ENCODE peak calls at places on chromosome 1, in nine cellular contexts. C, I, K, Q, N, M, W, U and G are unnamed samples.

GRCh38 chr1:37292789-37293188 is 181.6 kb upstream of the ZC3H12A start:
- DNase-seq in U (no peak), Q (peak; percentile 12), W (no peak), M (no peak), K (no peak), I (no peak), C (no peak), N (no peak), G (no peak)

GRCh38 chr1:174809755-174810280 is 189.9 kb upstream of the CACYBP start:
- DNase-seq in W (no peak), K (no peak), U (no peak), I (no peak), C (no peak), M (no peak), Q (no peak), N (no peak), G (no peak)

GRCh38 chr1:85656256-85656655 is 52.0 kb downstream of the ZNHIT6 start:
- DNase-seq in N (no peak), W (peak; percentile 38), C (no peak), I (peak; percentile 24), M (no peak), Q (no peak), K (no peak), U (no peak), G (no peak)

GRCh38 chr1:219938706-219939105 is 10.3 kb upstream of the SLC30A10 start:
- DNase-seq in C (no peak), N (no peak), M (no peak), I (peak; percentile 79), Q (no peak), W (no peak), U (no peak), K (no peak), G (peak; percentile 78)

GRCh38 chr1:222043444-222044292 is 301.8 kb upstream of the DUSP10 start:
- DNase-seq in W (peak; percentile 93), Q (no peak), I (peak; percentile 95), U (no peak), C (no peak), K (no peak), N (no peak), M (no peak), G (peak; percentile 99)

GRCh38 chr1:16986596-16987361 is 6.4 kb upstream of the MFAP2 start:
- DNase-seq in I (no peak), M (peak; percentile 35), W (no peak), N (peak; percentile 73), U (peak; percentile 52), C (no peak), Q (no peak), K (no peak), G (no peak)

GRCh38 chr1:36322786-36323635 is 434 bp downstream of the EVA1B start:
- DNase-seq in I (peak; percentile 61), U (no peak), W (no peak), C (peak; percentile 46), Q (peak; percentile 63), M (no peak), K (no peak), N (peak; percentile 77), G (peak; percentile 58)

GRCh38 chr1:47852006-47852686 is 145.0 kb downstream of the TRABD2B start:
- DNase-seq in U (no peak), N (no peak), Q (no peak), W (no peak), I (no peak), K (no peak), M (no peak), C (no peak), G (no peak)

GRCh38 chr1:207298666-207299065 is 22.8 kb upstream of the CD55 start:
- DNase-seq in W (no peak), K (no peak), U (no peak), I (no peak), Q (no peak), M (no peak), C (no peak), N (no peak), G (no peak)

GRCh38 chr1:205294914-205295310 is 26.6 kb downstream of the NUAK2 start:
- DNase-seq in Q (no peak), K (no peak), U (no peak), N (no peak), C (no peak), I (no peak), M (no peak), W (no peak), G (no peak)

GRCh38 chr1:205936846-205937707 is 6.2 kb downstream of the SLC26A9 start:
- DNase-seq in M (peak; percentile 50), N (no peak), K (no peak), Q (no peak), U (no peak), C (no peak), W (no peak), I (peak; percentile 46), G (peak; percentile 63)

GRCh38 chr1:169844941-169845608 is 48.6 kb downstream of the SCYL3 start:
- DNase-seq in I (peak; percentile 23), Q (no peak), K (no peak), C (no peak), M (no peak), W (no peak), U (no peak), N (no peak), G (no peak)

GRCh38 chr1:3051270-3052268 is 17.4 kb upstream of the PRDM16 start:
- DNase-seq in K (no peak), W (no peak), N (no peak), Q (no peak), U (no peak), I (no peak), C (no peak), M (no peak), G (no peak)

GRCh38 chr1:202952818-202953217 is 5.3 kb downstream of the ADIPOR1 start:
- DNase-seq in I (peak; percentile 56), K (no peak), N (no peak), Q (no peak), C (no peak), U (no peak), W (no peak), M (no peak), G (peak; percentile 74)

GRCh38 chr1:17816511-17816910 is 61.4 kb downstream of the ACTL8 start:
- DNase-seq in M (no peak), I (no peak), W (no peak), Q (no peak), C (no peak), N (no peak), K (no peak), U (no peak), G (no peak)

GRCh38 chr1:167052389-167052788 is 37.8 kb downstream of the GPA33 start:
- DNase-seq in N (peak; percentile 58), K (peak; percentile 35), W (no peak), C (no peak), I (no peak), U (peak; percentile 35), Q (no peak), M (peak; percentile 49), G (no peak)

DNA sequence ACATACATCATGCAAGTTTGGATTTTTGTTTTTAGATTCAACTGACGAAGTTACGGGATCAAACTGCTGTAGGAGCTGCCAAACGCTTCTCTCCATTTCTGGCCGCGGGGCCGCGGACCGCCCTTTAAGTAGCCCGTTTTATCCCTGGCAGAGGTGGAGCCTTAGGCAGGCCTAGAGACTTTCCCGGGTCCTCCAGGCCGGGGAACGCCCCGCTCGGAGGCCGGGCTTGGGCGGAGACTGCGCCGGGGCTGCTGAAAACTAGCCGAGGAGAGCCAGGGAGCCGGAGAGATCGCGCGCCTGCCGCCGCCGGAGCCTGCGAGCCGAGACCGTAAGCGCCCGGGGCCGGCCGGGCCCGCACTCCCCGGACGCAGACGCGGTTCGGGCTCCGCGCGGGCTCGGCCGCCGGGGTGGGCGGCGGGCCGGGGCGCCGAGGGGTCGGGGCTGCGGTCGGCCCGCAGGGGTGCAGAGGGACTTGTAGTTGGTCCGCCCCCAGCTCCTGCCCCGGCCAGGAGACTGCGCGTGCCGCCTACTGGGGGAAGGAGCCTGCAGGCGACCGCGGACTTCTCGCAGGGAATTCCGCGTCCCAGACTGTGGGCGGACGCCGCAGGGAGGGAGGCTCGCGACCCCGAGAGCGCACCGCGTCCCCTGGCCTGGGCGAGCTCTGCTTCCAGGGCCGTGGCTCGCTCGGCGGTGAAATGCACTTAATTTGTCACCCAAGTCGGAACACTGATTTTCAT is at the start of gene EPHX1:
- DNase-seq in C (peak; percentile 79), K (peak; percentile 71), N (peak; percentile 90), I (peak; percentile 88), Q (peak; percentile 94), W (peak; percentile 61), M (peak; percentile 97), U (peak; percentile 91), G (peak; percentile 87)
- H3K4me3 ChIP-seq in C (peak within 1 kb of the TSS; percentile 73), K (peak within 1 kb of the TSS; percentile 66), N (peak within 1 kb of the TSS; percentile 48), I (peak within 1 kb of the TSS; percentile 59), Q (peak within 1 kb of the TSS; percentile 61), W (peak within 1 kb of the TSS; percentile 81), M (peak within 1 kb of the TSS; percentile 86), U (peak within 1 kb of the TSS; percentile 44), G (peak within 1 kb of the TSS; percentile 91)

GRCh38 chr1:186479162-186479561 is 18.2 kb upstream of the PDC start:
- DNase-seq in C (no peak), N (no peak), U (no peak), K (no peak), Q (no peak), W (no peak), I (no peak), M (no peak), G (no peak)
- TF ChIP-seq CTCF in C (no peak), N (no peak), U (no peak), K (no peak), Q (no peak), W (no peak), I (no peak), M (no peak), G (no peak)

GRCh38 chr1:180239145-180240096 is 9.4 kb downstream of the LHX4 start:
- DNase-seq in K (no peak), M (no peak), W (no peak), I (no peak), U (no peak), N (no peak), Q (peak; percentile 10), C (no peak), G (no peak)
- H3K4me3 ChIP-seq in K (no peak overlapping the region), M (no peak overlapping the region), W (no peak overlapping the region), I (no peak overlapping the region), U (no peak overlapping the region), N (no peak overlapping the region), Q (no peak overlapping the region), C (no peak overlapping the region), G (no peak overlapping the region)

GRCh38 chr1:211912844-211913432 is 82.4 kb upstream of the LPGAT1 start:
- DNase-seq in Q (no peak), I (no peak), N (no peak), U (no peak), W (no peak), M (no peak), K (no peak), C (no peak), G (no peak)

GRCh38 chr1:211910917-211911485 is 80.4 kb upstream of the LPGAT1 start:
- DNase-seq in I (no peak), M (no peak), U (no peak), Q (no peak), C (no peak), K (no peak), W (no peak), N (no peak), G (no peak)

GRCh38 chr1:211910136-211910884 is 79.7 kb upstream of the LPGAT1 start:
- DNase-seq in C (no peak), M (no peak), W (no peak), I (no peak), Q (peak; percentile 76), N (no peak), U (no peak), K (no peak), G (no peak)

GRCh38 chr1:211909385-211909784 is 78.8 kb upstream of the LPGAT1 start:
- DNase-seq in Q (no peak), C (no peak), N (no peak), I (no peak), U (no peak), M (no peak), W (no peak), K (no peak), G (no peak)

GRCh38 chr1:211912064-211912463 is 81.5 kb upstream of the LPGAT1 start:
- DNase-seq in K (no peak), N (no peak), M (no peak), I (no peak), Q (no peak), U (no peak), C (no peak), W (no peak), G (no peak)
- TF ChIP-seq CTCF in K (no peak), N (no peak), M (no peak), I (no peak), Q (no peak), U (no peak), C (no peak), W (no peak), G (no peak)